ENCODE peak calls at places on chromosomes 11 and 22, in five cellular contexts. U is naive thymus-derived CD4-positive, alpha-beta T cell; B is ascending aorta; A is K562; L is pancreas. H is an unnamed sample. For H3K4me1 and H3K9me3, the result is how much of the 10 kb centered on the place peaks cover.

GRCh38 chr11:57313788-57314135 is 11.0 kb downstream of the TNKS1BP1 start:
- DNase-seq in B (no peak), A (no peak), L (no peak), U (no peak), H (no peak)

GRCh38 chr22:47110817-47111443 is 348.5 kb downstream of the TBC1D22A start:
- DNase-seq in B (no peak), A (no peak), L (no peak), U (no peak), H (no peak)

GRCh38 chr11:1671658-1672057 is 25.3 kb upstream of the KRTAP5-6 start:
- DNase-seq in B (no peak), U (no peak), L (no peak), A (no peak), H (no peak)

GRCh38 chr22:39433476-39434242 is 23.2 kb upstream of the MGAT3 start:
- DNase-seq in L (no peak), U (no peak), A (no peak), B (no peak), H (no peak)

GRCh38 chr22:19869497-19870152 is 15.0 kb upstream of the GNB1L start:
- DNase-seq in L (no peak), U (no peak), B (peak), A (no peak), H (peak)

GRCh38 chr11:105392546-105392945 is 217.3 kb upstream of the GRIA4 start:
- DNase-seq in B (no peak), U (no peak), A (no peak), L (no peak), H (no peak)

GRCh38 chr11:78806214-78807004 is 231.7 kb upstream of the NARS2 start:
- DNase-seq in B (no peak), U (no peak), A (no peak), L (no peak), H (no peak)

GRCh38 chr22:37119872-37120271 is 10.4 kb upstream of the TMPRSS6 start:
- DNase-seq in A (no peak), B (no peak), U (no peak), L (no peak), H (no peak)

GRCh38 chr11:11839718-11840117 is 2.1 kb upstream of the USP47 start:
- DNase-seq in L (no peak), A (no peak), B (no peak), U (no peak), H (no peak)

GRCh38 chr11:43833657-43834073 is 47.0 kb upstream of the ALKBH3 start:
- DNase-seq in B (no peak), U (no peak), L (no peak), A (no peak), H (peak)

GRCh38 chr11:97909544-97910394 is 1111.0 kb upstream of the CNTN5 start:
- DNase-seq in L (no peak), A (no peak), B (no peak), U (no peak), H (peak)

GRCh38 chr11:130737866-130738431 is 178.3 kb downstream of the SNX19 start:
- DNase-seq in B (no peak), L (peak), U (no peak), A (no peak), H (no peak)

GRCh38 chr11:3137486-3138177 is 27.5 kb downstream of the OSBPL5 start:
- DNase-seq in L (no peak), B (no peak), A (no peak), U (no peak), H (no peak)

GRCh38 chr11:86672007-86672621 is at the start of gene ME3:
- DNase-seq in A (no peak), L (peak), B (peak), U (peak), H (no peak)

GRCh38 chr22:30390974-30391691 is 3.9 kb upstream of the RNF215 start:
- DNase-seq in A (peak), U (peak), L (peak), B (peak), H (peak)

GRCh38 chr11:38562562-38562961 is 1964.5 kb upstream of the RAG2 start:
- DNase-seq in L (no peak), A (no peak), B (no peak), U (no peak), H (no peak)

GRCh38 chr11:70885721-70886305 is 366.6 kb downstream of the SHANK2 start:
- DNase-seq in U (no peak), A (no peak), L (no peak), B (no peak), H (no peak)

GRCh38 chr22:36818010-36818642 is 1.3 kb upstream of the PVALB start:
- DNase-seq in B (no peak), L (no peak), A (no peak), U (no peak), H (no peak)

GRCh38 chr11:61149624-61150615 is 11.3 kb downstream of the VPS37C start:
- DNase-seq in B (no peak), U (no peak), A (peak), L (peak), H (peak)

GRCh38 chr11:65524747-65525658 is at the start of gene SCYL1:
- DNase-seq in U (peak), B (peak), L (peak), A (peak), H (peak)

GRCh38 chr11:108859510-108859909 is 194.6 kb downstream of the DDX10 start:
- DNase-seq in A (no peak), B (no peak), L (no peak), U (no peak), H (no peak)

GRCh38 chr11:45859661-45860140 is 12.4 kb downstream of the CRY2 start:
- DNase-seq in U (no peak), B (peak), L (peak), A (no peak), H (no peak)

GRCh38 chr11:7617032-7617431 is 56.3 kb downstream of the CYB5R2 start:
- DNase-seq in U (no peak), A (no peak), L (no peak), B (no peak), H (no peak)

GRCh38 chr11:115256326-115257197 is 247.7 kb downstream of the CADM1 start:
- DNase-seq in U (no peak), A (no peak), L (no peak), B (no peak), H (no peak)

GRCh38 chr11:122439911-122440782 is 215.4 kb upstream of the UBASH3B start:
- DNase-seq in U (no peak), A (no peak), L (peak), B (no peak), H (no peak)

GRCh38 chr11:122197055-122197987 is 81.3 kb upstream of the BLID start:
- DNase-seq in L (no peak), B (peak), A (no peak), U (no peak), H (no peak)

GRCh38 chr11:14300661-14301304 is 58.2 kb downstream of the RRAS2 start:
- DNase-seq in U (peak), L (peak), B (peak), A (peak), H (peak)

GRCh38 chr11:78050964-78051831 is 12.5 kb upstream of the THRSP start:
- DNase-seq in L (no peak), A (peak), U (no peak), B (no peak), H (no peak)

GRCh38 chr11:73439002-73439843 is 63.0 kb downstream of the RELT start:
- DNase-seq in A (no peak), L (no peak), B (no peak), U (no peak), H (no peak)

GRCh38 chr11:92340839-92341238 is 116.2 kb downstream of the FAT3 start:
- DNase-seq in U (no peak), L (no peak), A (peak), B (no peak), H (peak)

GRCh38 chr22:39343259-39344045 is 6.3 kb upstream of the SYNGR1 start:
- DNase-seq in U (peak), A (peak), B (peak), L (peak), H (peak)

GRCh38 chr22:33380789-33381530 is 322.8 kb upstream of the SYN3 start:
- DNase-seq in A (no peak), B (no peak), U (no peak), L (no peak), H (no peak)

GRCh38 chr11:118622376-118623290 is 15.2 kb downstream of the PHLDB1 start:
- DNase-seq in L (no peak), U (no peak), A (no peak), B (peak), H (peak)

GRCh38 chr11:35360059-35360530 is 59.3 kb downstream of the SLC1A2 start:
- DNase-seq in B (no peak), U (no peak), L (no peak), A (no peak), H (no peak)
- H3K4me1 ChIP-seq in B (under half), U (under half), L (under half), A (under half), H (under half)

GRCh38 chr22:44955102-44955501 is 54.7 kb downstream of the PHF21B start:
- DNase-seq in U (no peak), A (no peak), L (no peak), B (no peak), H (no peak)
- H3K4me3 ChIP-seq in U (no peak), A (no peak), L (no peak), B (no peak), H (no peak)

GRCh38 chr22:49324527-49325491 is 502.9 kb downstream of the BRD1 start:
- DNase-seq in L (no peak), A (no peak), U (no peak), B (peak), H (no peak)

GRCh38 chr22:49326558-49326957 is 501.1 kb downstream of the BRD1 start:
- DNase-seq in L (no peak), B (no peak), A (no peak), U (no peak), H (no peak)

GRCh38 chr22:49327411-49327810 is 500.3 kb downstream of the BRD1 start:
- DNase-seq in L (no peak), A (no peak), B (no peak), U (no peak), H (no peak)

GRCh38 chr22:49323751-49324415 is 503.8 kb downstream of the BRD1 start:
- DNase-seq in B (peak), L (no peak), U (no peak), A (no peak), H (no peak)

GRCh38 chr22:49325531-49326395 is 501.9 kb downstream of the BRD1 start:
- DNase-seq in A (no peak), U (no peak), L (no peak), B (peak), H (no peak)
- H3K9me3 ChIP-seq in A (under half), U (under half), L (under half), B (under half), H (under half)

GRCh38 chr22:27868738-27869282 is 50.2 kb downstream of the PITPNB start:
- DNase-seq in B (no peak), A (no peak), L (no peak), U (no peak), H (no peak)
- H3K4me1 ChIP-seq in B (under half), A (under half), L (under half), U (under half), H (under half)

GRCh38 chr22:41471606-41472005 is 2.7 kb downstream of the ACO2 start:
- DNase-seq in U (no peak), B (no peak), L (no peak), A (no peak), H (no peak)
- H3K4me3 ChIP-seq in U (no peak), B (no peak), L (no peak), A (no peak), H (no peak)

GRCh38 chr22:48782326-48782725 is 1045.3 kb downstream of the BRD1 start:
- DNase-seq in A (no peak), B (no peak), U (no peak), L (no peak), H (no peak)
- H3K9me3 ChIP-seq in A (under half), B (under half), U (under half), L (under half), H (under half)